ENCODE peak calls at places on chromosomes 6 and 20, in eight cellular contexts. One of them, this sample, is unnamed.

GRCh38 chr6:163813979-163814493 is 399.5 kb downstream of the QKI start:
- DNase-seq in gastrocnemius medialis: no peak
- DNase-seq in body of pancreas: no peak
- DNase-seq in uterus: no peak
- DNase-seq in GM12892: no peak
- DNase-seq in ovary: no peak
- DNase-seq in Peyer's patch: no peak
- DNase-seq in heart left ventricle: no peak
- DNase-seq in this sample: no peak

GRCh38 chr6:52053038-52053704 is 34.2 kb downstream of the PKHD1 start:
- DNase-seq in body of pancreas: no peak
- DNase-seq in uterus: no peak
- DNase-seq in heart left ventricle: no peak
- DNase-seq in GM12892: no peak
- DNase-seq in ovary: no peak
- DNase-seq in gastrocnemius medialis: no peak
- DNase-seq in Peyer's patch: no peak
- DNase-seq in this sample: no peak

GRCh38 chr20:17680836-17681740 is 954 bp downstream of the RRBP1 start:
- DNase-seq in body of pancreas: peak; percentile 85
- DNase-seq in heart left ventricle: peak; percentile 89
- DNase-seq in GM12892: peak; percentile 88
- DNase-seq in ovary: peak; percentile 89
- DNase-seq in uterus: peak; percentile 84
- DNase-seq in gastrocnemius medialis: peak; percentile 51
- DNase-seq in Peyer's patch: peak; percentile 88
- DNase-seq in this sample: peak; percentile 62

GRCh38 chr6:4848382-4849068 is 72.3 kb downstream of the CDYL start:
- DNase-seq in ovary: no peak
- DNase-seq in Peyer's patch: peak; percentile 56
- DNase-seq in GM12892: no peak
- DNase-seq in uterus: no peak
- DNase-seq in body of pancreas: no peak
- DNase-seq in gastrocnemius medialis: no peak
- DNase-seq in heart left ventricle: no peak
- DNase-seq in this sample: no peak

GRCh38 chr6:126955621-126956020 is 162.8 kb upstream of the RSPO3 start:
- DNase-seq in body of pancreas: no peak
- DNase-seq in heart left ventricle: no peak
- DNase-seq in ovary: no peak
- DNase-seq in Peyer's patch: no peak
- DNase-seq in uterus: no peak
- DNase-seq in GM12892: no peak
- DNase-seq in gastrocnemius medialis: no peak
- DNase-seq in this sample: no peak

GRCh38 chr6:36679043-36679821 is 718 bp downstream of the CDKN1A start:
- DNase-seq in ovary: peak; percentile 84
- DNase-seq in Peyer's patch: peak; percentile 78
- DNase-seq in uterus: peak; percentile 80
- DNase-seq in GM12892: no peak
- DNase-seq in body of pancreas: peak; percentile 83
- DNase-seq in heart left ventricle: peak; percentile 82
- DNase-seq in gastrocnemius medialis: peak; percentile 69
- DNase-seq in this sample: peak; percentile 79

GRCh38 chr6:33305052-33305451 is 6.3 kb upstream of the RGL2 start:
- DNase-seq in GM12892: no peak
- DNase-seq in uterus: no peak
- DNase-seq in gastrocnemius medialis: no peak
- DNase-seq in Peyer's patch: no peak
- DNase-seq in ovary: no peak
- DNase-seq in heart left ventricle: no peak
- DNase-seq in body of pancreas: no peak
- DNase-seq in this sample: no peak

GRCh38 chr6:98648211-98648914 is 186.0 kb upstream of the POU3F2 start:
- DNase-seq in GM12892: no peak
- DNase-seq in uterus: no peak
- DNase-seq in heart left ventricle: no peak
- DNase-seq in Peyer's patch: no peak
- DNase-seq in gastrocnemius medialis: no peak
- DNase-seq in body of pancreas: no peak
- DNase-seq in ovary: no peak
- DNase-seq in this sample: no peak

GRCh38 chr6:35417979-35418661 is 34.0 kb upstream of the FANCE start:
- DNase-seq in body of pancreas: no peak
- DNase-seq in heart left ventricle: no peak
- DNase-seq in gastrocnemius medialis: no peak
- DNase-seq in uterus: no peak
- DNase-seq in Peyer's patch: peak; percentile 77
- DNase-seq in ovary: no peak
- DNase-seq in GM12892: no peak
- DNase-seq in this sample: no peak

GRCh38 chr6:107416179-107416578 is 43.2 kb downstream of the PDSS2 start:
- DNase-seq in body of pancreas: no peak
- DNase-seq in ovary: no peak
- DNase-seq in GM12892: no peak
- DNase-seq in gastrocnemius medialis: no peak
- DNase-seq in Peyer's patch: no peak
- DNase-seq in heart left ventricle: no peak
- DNase-seq in uterus: no peak
- DNase-seq in this sample: no peak

GRCh38 chr6:118017301-118017854 is 110.3 kb downstream of the SLC35F1 start:
- DNase-seq in body of pancreas: no peak
- DNase-seq in GM12892: no peak
- DNase-seq in Peyer's patch: no peak
- DNase-seq in heart left ventricle: no peak
- DNase-seq in uterus: no peak
- DNase-seq in ovary: no peak
- DNase-seq in gastrocnemius medialis: no peak
- DNase-seq in this sample: no peak

GRCh38 chr6:12010635-12011275 is 1.4 kb upstream of the HIVEP1 start:
- DNase-seq in gastrocnemius medialis: peak; percentile 50
- DNase-seq in heart left ventricle: peak; percentile 81
- DNase-seq in Peyer's patch: peak; percentile 81
- DNase-seq in ovary: peak; percentile 78
- DNase-seq in GM12892: no peak
- DNase-seq in uterus: peak; percentile 68
- DNase-seq in body of pancreas: peak; percentile 73
- DNase-seq in this sample: peak; percentile 63

GRCh38 chr20:42752620-42753019 is 437.1 kb downstream of the PTPRT start:
- DNase-seq in ovary: no peak
- DNase-seq in gastrocnemius medialis: no peak
- DNase-seq in body of pancreas: no peak
- DNase-seq in GM12892: no peak
- DNase-seq in Peyer's patch: no peak
- DNase-seq in heart left ventricle: no peak
- DNase-seq in uterus: no peak
- DNase-seq in this sample: no peak

GRCh38 chr6:155142902-155143609 is 120.8 kb upstream of the CLDN20 start:
- DNase-seq in uterus: no peak
- DNase-seq in ovary: no peak
- DNase-seq in body of pancreas: no peak
- DNase-seq in gastrocnemius medialis: no peak
- DNase-seq in heart left ventricle: no peak
- DNase-seq in GM12892: no peak
- DNase-seq in Peyer's patch: no peak
- DNase-seq in this sample: no peak

GRCh38 chr6:9999806-10000205 is 415.1 kb downstream of the TFAP2A start:
- DNase-seq in Peyer's patch: no peak
- DNase-seq in ovary: no peak
- DNase-seq in GM12892: no peak
- DNase-seq in gastrocnemius medialis: no peak
- DNase-seq in heart left ventricle: no peak
- DNase-seq in body of pancreas: no peak
- DNase-seq in uterus: no peak
- DNase-seq in this sample: no peak

GRCh38 chr6:83008631-83009030 is 57.0 kb downstream of the UBE3D start:
- DNase-seq in body of pancreas: no peak
- DNase-seq in gastrocnemius medialis: no peak
- DNase-seq in uterus: no peak
- DNase-seq in heart left ventricle: no peak
- DNase-seq in GM12892: no peak
- DNase-seq in Peyer's patch: no peak
- DNase-seq in ovary: no peak
- DNase-seq in this sample: no peak

GRCh38 chr6:84764332-84765049 is at the start of gene TBX18:
- DNase-seq in heart left ventricle: peak; percentile 91
- DNase-seq in Peyer's patch: peak; percentile 87
- DNase-seq in gastrocnemius medialis: peak; percentile 77
- DNase-seq in GM12892: no peak
- DNase-seq in uterus: peak; percentile 82
- DNase-seq in body of pancreas: peak; percentile 61
- DNase-seq in ovary: peak; percentile 71
- DNase-seq in this sample: peak; percentile 97

GRCh38 chr6:85015396-85015990 is 251.1 kb upstream of the TBX18 start:
- DNase-seq in heart left ventricle: peak; percentile 49
- DNase-seq in ovary: peak; percentile 33
- DNase-seq in gastrocnemius medialis: no peak
- DNase-seq in uterus: peak; percentile 34
- DNase-seq in Peyer's patch: no peak
- DNase-seq in GM12892: no peak
- DNase-seq in body of pancreas: peak; percentile 51
- DNase-seq in this sample: peak; percentile 87

GRCh38 chr6:144314003-144314485 is 28.9 kb downstream of the UTRN start:
- DNase-seq in GM12892: no peak
- DNase-seq in uterus: peak; percentile 68
- DNase-seq in gastrocnemius medialis: peak; percentile 37
- DNase-seq in ovary: peak; percentile 59
- DNase-seq in heart left ventricle: peak; percentile 75
- DNase-seq in body of pancreas: peak; percentile 34
- DNase-seq in Peyer's patch: no peak
- DNase-seq in this sample: peak; percentile 56

GRCh38 chr6:14110001-14110818 is 7.4 kb upstream of the CD83 start:
- DNase-seq in uterus: no peak
- DNase-seq in body of pancreas: no peak
- DNase-seq in Peyer's patch: no peak
- DNase-seq in GM12892: no peak
- DNase-seq in ovary: no peak
- DNase-seq in heart left ventricle: no peak
- DNase-seq in gastrocnemius medialis: no peak
- DNase-seq in this sample: no peak

GRCh38 chr20:62595491-62595890 is 46.8 kb upstream of the SLCO4A1 start:
- DNase-seq in ovary: peak; percentile 50
- DNase-seq in GM12892: no peak
- DNase-seq in gastrocnemius medialis: no peak
- DNase-seq in heart left ventricle: peak; percentile 61
- DNase-seq in uterus: no peak
- DNase-seq in body of pancreas: peak; percentile 56
- DNase-seq in Peyer's patch: peak; percentile 74
- DNase-seq in this sample: no peak

GRCh38 chr20:31927758-31928157 is 24.1 kb downstream of the PDRG1 start:
- DNase-seq in uterus: no peak
- DNase-seq in gastrocnemius medialis: no peak
- DNase-seq in heart left ventricle: no peak
- DNase-seq in GM12892: no peak
- DNase-seq in Peyer's patch: no peak
- DNase-seq in ovary: no peak
- DNase-seq in body of pancreas: no peak
- DNase-seq in this sample: no peak

GRCh38 chr6:63565058-63565726 is 7.1 kb upstream of the LOC128125822 start:
- DNase-seq in Peyer's patch: peak; percentile 71
- DNase-seq in gastrocnemius medialis: no peak
- DNase-seq in GM12892: no peak
- DNase-seq in uterus: no peak
- DNase-seq in ovary: no peak
- DNase-seq in heart left ventricle: no peak
- DNase-seq in body of pancreas: no peak
- DNase-seq in this sample: no peak

GRCh38 chr6:17020889-17021538 is 80.8 kb upstream of the STMND1 start:
- DNase-seq in gastrocnemius medialis: no peak
- DNase-seq in uterus: no peak
- DNase-seq in GM12892: no peak
- DNase-seq in Peyer's patch: no peak
- DNase-seq in ovary: no peak
- DNase-seq in body of pancreas: no peak
- DNase-seq in heart left ventricle: no peak
- DNase-seq in this sample: no peak

GRCh38 chr20:47557218-47557617 is 55.5 kb downstream of the NCOA3 start:
- DNase-seq in Peyer's patch: no peak
- DNase-seq in uterus: no peak
- DNase-seq in body of pancreas: no peak
- DNase-seq in GM12892: no peak
- DNase-seq in heart left ventricle: no peak
- DNase-seq in gastrocnemius medialis: no peak
- DNase-seq in ovary: no peak
- DNase-seq in this sample: no peak
- TF ChIP-seq POLR2A in Peyer's patch: no peak
- TF ChIP-seq POLR2A in uterus: no peak
- TF ChIP-seq POLR2A in body of pancreas: no peak
- TF ChIP-seq POLR2A in GM12892: no peak
- TF ChIP-seq POLR2A in heart left ventricle: no peak
- TF ChIP-seq POLR2A in gastrocnemius medialis: no peak
- TF ChIP-seq POLR2A in ovary: no peak
- TF ChIP-seq POLR2A in this sample: no peak

GRCh38 chr20:13638496-13639477 is at the start of gene TASP1:
- DNase-seq in uterus: peak; percentile 94
- DNase-seq in ovary: peak; percentile 94
- DNase-seq in GM12892: peak; percentile 83
- DNase-seq in gastrocnemius medialis: peak; percentile 92
- DNase-seq in body of pancreas: peak; percentile 99
- DNase-seq in heart left ventricle: peak; percentile 96
- DNase-seq in Peyer's patch: peak; percentile 99
- DNase-seq in this sample: peak; percentile 97
- TF ChIP-seq POLR2A in uterus: no peak
- TF ChIP-seq POLR2A in ovary: peak; percentile 60
- TF ChIP-seq POLR2A in GM12892: peak; percentile 77
- TF ChIP-seq POLR2A in gastrocnemius medialis: peak; percentile 50
- TF ChIP-seq POLR2A in body of pancreas: peak; percentile 78
- TF ChIP-seq POLR2A in heart left ventricle: no peak
- TF ChIP-seq POLR2A in Peyer's patch: no peak
- TF ChIP-seq POLR2A in this sample: peak; percentile 57

DNA sequence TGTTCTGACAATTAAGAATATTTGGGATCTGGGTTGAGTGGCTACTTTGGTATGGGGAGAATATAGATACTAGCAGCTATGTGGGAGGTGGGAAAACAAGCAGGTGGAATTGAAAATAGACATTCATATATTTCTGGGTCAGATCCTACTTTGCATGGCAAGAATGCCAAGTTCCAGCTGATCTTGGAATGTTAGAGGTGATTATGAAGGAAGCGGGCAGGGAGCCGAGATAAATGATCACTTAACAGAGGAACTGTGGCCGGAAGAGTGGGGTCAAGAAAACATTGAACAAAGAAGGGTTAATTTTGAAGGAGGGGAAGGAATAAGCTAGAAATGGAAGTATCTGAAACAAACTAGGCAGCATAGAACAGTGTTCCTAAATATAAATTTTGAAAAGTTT is 15.4 kb downstream of the PLCB1 start:
- DNase-seq in GM12892: no peak
- DNase-seq in body of pancreas: no peak
- DNase-seq in Peyer's patch: no peak
- DNase-seq in uterus: no peak
- DNase-seq in ovary: no peak
- DNase-seq in gastrocnemius medialis: no peak
- DNase-seq in heart left ventricle: no peak
- DNase-seq in this sample: no peak
- TF ChIP-seq POLR2A in GM12892: no peak
- TF ChIP-seq POLR2A in body of pancreas: no peak
- TF ChIP-seq POLR2A in Peyer's patch: no peak
- TF ChIP-seq POLR2A in uterus: no peak
- TF ChIP-seq POLR2A in ovary: no peak
- TF ChIP-seq POLR2A in gastrocnemius medialis: no peak
- TF ChIP-seq POLR2A in heart left ventricle: no peak
- TF ChIP-seq POLR2A in this sample: no peak

GRCh38 chr6:134422426-134423231 is 104.7 kb upstream of the SGK1 start:
- DNase-seq in uterus: no peak
- DNase-seq in ovary: no peak
- DNase-seq in Peyer's patch: no peak
- DNase-seq in heart left ventricle: no peak
- DNase-seq in GM12892: no peak
- DNase-seq in gastrocnemius medialis: no peak
- DNase-seq in body of pancreas: no peak
- DNase-seq in this sample: no peak
- TF ChIP-seq POLR2A in uterus: no peak
- TF ChIP-seq POLR2A in ovary: no peak
- TF ChIP-seq POLR2A in Peyer's patch: no peak
- TF ChIP-seq POLR2A in heart left ventricle: no peak
- TF ChIP-seq POLR2A in GM12892: no peak
- TF ChIP-seq POLR2A in gastrocnemius medialis: no peak
- TF ChIP-seq POLR2A in body of pancreas: no peak
- TF ChIP-seq POLR2A in this sample: no peak

This sample was measured in tibial nerve.